ENCODE peak calls at places on chromosomes 16 and 17, in eight cellular contexts. E is lower lobe of right lung, C is esophagus squamous epithelium, Z is epithelial cell of esophagus, G is fibroblast of pulmonary artery, X is Peyer's patch, R is astrocyte of the spinal cord, W is fibroblast of villous mesenchyme. T is an unnamed sample.

GRCh38 chr17:77288115-77288619 is 147.4 kb downstream of the SEC14L1 start:
- DNase-seq in R (no peak), Z (peak), X (no peak), W (no peak), C (no peak), E (no peak), G (no peak), T (no peak)

GRCh38 chr17:58617563-58617962 is 74.3 kb downstream of the TEX14 start:
- DNase-seq in Z (no peak), X (no peak), G (no peak), E (no peak), C (no peak), W (no peak), R (no peak), T (no peak)

GRCh38 chr17:63790057-63790456 is 16.1 kb downstream of the DDX42 start:
- DNase-seq in W (no peak), X (no peak), C (no peak), Z (no peak), E (no peak), G (no peak), R (no peak), T (no peak)

GRCh38 chr16:28172331-28172730 is 39.4 kb downstream of the XPO6 start:
- DNase-seq in W (no peak), R (no peak), E (no peak), G (no peak), X (no peak), C (no peak), Z (no peak), T (no peak)

GRCh38 chr16:85455534-85455933 is 157.6 kb upstream of the GSE1 start:
- DNase-seq in Z (no peak), R (no peak), E (no peak), X (no peak), G (no peak), W (no peak), C (no peak), T (no peak)

GRCh38 chr16:57185446-57185944 is 344 bp downstream of the PSME3IP1 start:
- DNase-seq in Z (peak), W (peak), G (peak), C (no peak), R (peak), X (no peak), E (peak), T (peak)

GRCh38 chr17:2337152-2337810 is at the start of gene SGSM2:
- DNase-seq in W (peak), G (peak), X (peak), R (peak), C (no peak), Z (peak), E (peak), T (peak)

GRCh38 chr17:55433629-55434422 is 12.2 kb upstream of the MMD start:
- DNase-seq in G (peak), R (peak), C (no peak), Z (peak), E (no peak), X (no peak), W (peak), T (peak)

GRCh38 chr17:2545393-2545792 is 33.7 kb upstream of the METTL16 start:
- DNase-seq in R (no peak), W (no peak), X (peak), E (peak), Z (no peak), C (no peak), G (no peak), T (peak)

GRCh38 chr17:74465378-74466110 is 890 bp upstream of the CD300A start:
- DNase-seq in C (no peak), E (no peak), G (no peak), X (no peak), R (no peak), W (no peak), Z (no peak), T (no peak)

GRCh38 chr16:83581082-83581481 is 226.7 kb upstream of the HSBP1 start:
- DNase-seq in G (no peak), W (no peak), C (no peak), Z (peak), E (no peak), R (no peak), X (no peak), T (no peak)

GRCh38 chr17:12627177-12627629 is 38.5 kb upstream of the MYOCD start:
- DNase-seq in E (no peak), W (peak), X (no peak), C (no peak), R (peak), G (peak), Z (peak), T (peak)

GRCh38 chr16:15946257-15947044 is 3.0 kb upstream of the ABCC1 start:
- DNase-seq in W (peak), X (no peak), Z (peak), E (no peak), C (no peak), G (peak), R (peak), T (peak)

GRCh38 chr17:3012926-3013581 is 50.4 kb downstream of the OR1D5 start:
- DNase-seq in C (no peak), G (peak), W (peak), E (peak), R (peak), Z (peak), X (peak), T (peak)

GRCh38 chr16:68116256-68116853 is 31.2 kb downstream of the NFATC3 start:
- DNase-seq in R (peak), G (peak), E (no peak), C (no peak), W (peak), Z (peak), X (no peak), T (peak)

GRCh38 chr17:46088595-46088994 is 89.5 kb downstream of the STH start:
- DNase-seq in C (no peak), X (no peak), Z (no peak), W (no peak), G (no peak), E (no peak), R (no peak), T (no peak)

GRCh38 chr17:31550389-31551056 is 159.0 kb downstream of the RAB11FIP4 start:
- DNase-seq in E (peak), Z (peak), X (no peak), C (no peak), W (no peak), R (peak), G (no peak), T (no peak)

GRCh38 chr17:81706232-81706611 is 3.1 kb downstream of the MRPL12 start:
- DNase-seq in R (no peak), W (no peak), E (no peak), C (no peak), G (no peak), X (no peak), Z (no peak), T (no peak)

GRCh38 chr17:81705518-81706231 is 2.5 kb downstream of the MRPL12 start:
- DNase-seq in C (no peak), X (no peak), G (no peak), Z (no peak), E (no peak), W (no peak), R (no peak), T (no peak)

GRCh38 chr17:81702934-81703746 is at the start of gene MRPL12:
- DNase-seq in G (peak), W (peak), R (peak), E (peak), Z (peak), C (peak), X (peak), T (peak)

GRCh38 chr17:81701288-81702071 is 1.7 kb upstream of the MRPL12 start:
- DNase-seq in Z (peak), G (no peak), C (no peak), E (no peak), R (no peak), X (no peak), W (no peak), T (no peak)

GRCh38 chr17:81703747-81704654 is 834 bp downstream of the MRPL12 start:
- DNase-seq in R (no peak), Z (no peak), E (no peak), C (no peak), G (no peak), X (no peak), W (no peak), T (no peak)
- H3K4me3 ChIP-seq in R (peak), Z (peak), E (peak), C (peak), G (peak), X (peak), W (peak), T (peak)

DNA sequence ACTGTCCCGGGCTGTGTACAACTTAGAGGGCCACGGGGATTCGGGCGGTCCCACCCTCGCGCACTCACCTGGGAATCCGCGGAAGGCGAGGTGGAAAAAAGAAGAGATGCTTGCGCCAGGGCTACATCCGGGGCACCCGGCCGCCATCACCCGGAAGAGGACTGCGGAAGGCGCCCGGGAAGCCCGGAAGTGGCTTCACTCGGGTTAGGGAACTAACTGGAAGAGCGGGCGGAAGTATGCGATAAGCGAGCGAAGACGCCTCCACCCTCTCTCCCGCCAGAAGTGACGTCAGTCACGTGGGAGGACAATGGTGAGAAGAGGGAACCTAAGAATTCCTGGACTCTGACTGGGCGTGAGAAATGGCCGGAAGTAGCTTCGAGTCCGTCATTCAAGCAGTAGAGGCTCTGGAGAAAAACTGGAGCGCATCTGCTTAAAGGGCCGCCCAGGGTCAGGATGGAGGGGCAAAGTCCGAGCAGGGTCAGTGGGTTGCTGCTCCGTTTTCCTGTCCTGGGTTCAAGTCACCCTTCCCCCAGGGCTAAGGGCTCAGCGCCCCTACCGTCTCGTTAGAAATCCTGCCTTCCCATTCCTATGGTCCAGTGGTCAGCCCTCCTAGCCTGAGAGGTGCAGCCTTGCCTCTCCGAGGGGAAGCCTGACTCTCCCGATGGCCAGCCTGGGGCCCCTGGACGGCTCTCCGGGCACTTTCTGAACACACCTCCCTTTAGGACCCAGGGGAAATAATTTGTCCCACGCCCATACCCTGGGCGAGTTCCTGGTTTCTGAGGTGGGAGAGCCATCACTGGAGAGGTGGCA is at the start of gene CD2BP2:
- DNase-seq in R (peak), W (peak), X (peak), G (peak), E (peak), C (peak), Z (peak), T (peak)
- TF ChIP-seq CTCF in R (peak), W (no peak), X (no peak), G (no peak), E (no peak), C (no peak), Z (no peak), T (no peak)

GRCh38 chr17:1324201-1324750 is 44.8 kb downstream of the TRARG1 start:
- DNase-seq in C (no peak), E (no peak), G (no peak), X (no peak), Z (no peak), R (no peak), W (no peak), T (no peak)
- H3K4me3 ChIP-seq in C (no peak), E (no peak), G (no peak), X (no peak), Z (no peak), R (no peak), W (peak), T (no peak)

DNA sequence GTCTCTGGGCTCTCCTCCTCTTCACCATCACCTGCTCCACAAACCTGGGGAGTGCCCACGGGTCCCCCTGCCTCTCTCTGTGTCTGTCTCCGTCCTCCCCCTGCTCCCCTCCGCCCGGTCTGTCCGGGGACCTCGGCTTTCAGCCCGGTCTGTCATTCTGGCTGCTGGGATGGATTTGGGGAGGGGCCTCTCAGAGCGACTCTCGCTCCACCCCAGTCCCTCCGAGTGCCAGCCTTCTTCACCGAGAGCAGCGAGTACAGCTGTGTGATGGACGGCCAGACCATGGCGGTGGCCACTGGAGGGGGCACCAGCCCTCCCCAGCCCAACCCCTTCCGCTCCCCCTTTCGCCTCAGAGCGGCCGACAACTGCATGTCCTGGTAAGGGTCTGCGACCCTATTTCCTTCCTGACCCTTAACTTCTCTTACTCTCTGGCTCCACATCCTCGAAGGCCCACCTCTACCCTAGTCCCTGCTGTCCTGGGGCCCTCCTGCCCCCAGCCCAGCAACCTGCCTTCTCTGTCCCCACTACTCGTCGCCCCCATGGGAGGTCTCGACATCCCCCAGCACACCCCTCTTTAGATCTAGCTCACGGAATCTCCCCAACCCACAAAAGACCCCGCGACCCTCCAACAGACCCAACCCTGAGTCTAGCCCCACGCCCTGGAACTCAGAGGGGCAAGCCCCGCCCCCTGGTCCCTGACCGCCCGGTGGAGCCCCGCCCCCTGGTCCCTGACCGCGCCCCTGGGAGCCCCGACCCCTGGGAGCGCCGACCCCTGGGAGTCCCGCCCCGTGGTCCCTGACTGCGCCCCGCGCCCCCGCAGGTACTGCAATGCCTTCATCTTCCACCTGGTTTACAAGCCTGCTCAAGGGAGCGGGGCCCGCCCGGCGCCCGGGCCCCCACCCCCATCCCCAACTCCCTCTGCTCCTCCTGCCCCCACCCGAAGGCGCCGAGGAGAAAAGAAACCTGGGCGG is 5.6 kb upstream of the CXCL16 start:
- DNase-seq in X (no peak), W (no peak), C (no peak), G (no peak), R (no peak), Z (no peak), E (peak), T (no peak)
- TF ChIP-seq CTCF in X (no peak), W (no peak), C (no peak), G (no peak), R (peak), Z (no peak), E (no peak), T (no peak)

DNA sequence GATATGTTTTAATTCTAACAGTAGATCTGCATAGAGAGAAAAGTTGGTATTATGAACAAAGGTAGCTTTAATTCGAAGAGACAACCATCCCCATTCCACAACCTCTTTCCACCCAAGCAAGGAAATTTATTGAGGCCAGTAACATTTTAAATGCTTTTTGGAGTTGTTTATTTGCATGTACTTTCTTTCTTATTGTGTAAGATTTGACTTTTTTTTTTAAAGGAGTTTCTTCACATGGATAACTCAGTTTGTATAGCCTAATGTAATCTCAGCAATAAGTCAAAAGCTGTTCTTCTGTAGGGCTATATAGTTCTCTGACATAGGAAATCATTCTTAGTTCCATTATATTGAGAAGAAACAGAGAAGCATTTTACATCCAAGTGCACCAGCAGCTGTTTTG is 163.3 kb downstream of the PRKCA start:
- DNase-seq in G (no peak), E (no peak), X (no peak), Z (no peak), W (peak), C (no peak), R (no peak), T (no peak)
- H3K4me3 ChIP-seq in G (no peak), E (no peak), X (no peak), Z (no peak), W (no peak), C (no peak), R (no peak), T (no peak)

DNA sequence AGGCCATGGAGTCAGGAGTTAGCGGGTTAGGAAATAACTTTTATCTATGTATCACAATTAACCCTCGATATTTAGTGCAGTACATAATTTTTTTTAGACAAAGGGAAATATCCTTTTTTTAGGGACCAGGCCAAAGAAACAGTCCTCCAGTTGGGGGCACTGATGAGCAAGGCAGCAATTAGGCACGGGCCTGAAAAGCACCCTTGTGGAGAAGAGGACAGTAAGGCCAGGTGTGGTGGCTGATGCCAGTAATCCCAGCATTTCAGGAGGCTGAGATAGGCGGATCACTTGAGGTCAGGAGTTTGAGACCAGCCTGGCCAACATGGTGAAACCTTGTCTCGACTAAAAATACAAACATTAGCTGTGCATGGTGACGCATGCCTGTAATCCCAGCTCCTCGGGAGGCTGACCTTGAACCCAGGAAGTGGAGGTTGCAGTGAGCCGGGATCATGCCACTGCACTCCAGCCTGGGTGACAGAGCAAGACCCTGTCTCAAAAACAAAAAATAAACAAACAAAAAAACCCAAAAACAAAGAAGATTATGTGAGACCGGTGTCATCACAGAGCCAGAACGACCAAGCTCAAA is 158.3 kb upstream of the NOL11 start:
- DNase-seq in C (no peak), Z (no peak), G (peak), E (no peak), X (no peak), W (no peak), R (no peak), T (peak)
- TF ChIP-seq CTCF in C (peak), Z (peak), G (peak), E (peak), X (no peak), W (peak), R (no peak), T (peak)